ENCODE peak calls at places on chromosome 4, in seven cellular contexts. L is bronchial epithelial cell, T is RPMI7951, G is astrocyte of the spinal cord, M is CD14-positive monocyte, W is germinal center, P is AG04449. E is an unnamed sample.

GRCh38 chr4:107094332-107094731 is 58.2 kb upstream of the DKK2 start:
- DNase-seq in G (peak; percentile 47), P (no peak), W (no peak), M (no peak), L (peak; percentile 57), T (peak; percentile 60), E (no peak)

GRCh38 chr4:80173387-80173786 is 23.9 kb upstream of the PRDM8 start:
- DNase-seq in T (peak; percentile 78), P (peak; percentile 44), G (peak; percentile 81), M (no peak), W (no peak), L (peak; percentile 88), E (no peak)

GRCh38 chr4:61590881-61591280 is 390.8 kb downstream of the ADGRL3 start:
- DNase-seq in L (peak; percentile 6), G (no peak), T (no peak), M (no peak), P (no peak), W (no peak), E (no peak)

GRCh38 chr4:128823025-128823661 is 13.6 kb downstream of the JADE1 start:
- DNase-seq in W (no peak), P (peak; percentile 95), T (peak; percentile 64), M (no peak), L (peak; percentile 93), G (peak; percentile 87), E (no peak)

GRCh38 chr4:4995103-4995761 is 24.0 kb downstream of the CYTL1 start:
- DNase-seq in L (peak; percentile 37), T (peak; percentile 63), W (peak; percentile 69), P (peak; percentile 10), G (peak; percentile 53), M (peak; percentile 71), E (peak; percentile 80)

GRCh38 chr4:88786011-88786410 is 88.4 kb upstream of the NAP1L5 start:
- DNase-seq in W (no peak), L (no peak), T (no peak), G (no peak), P (no peak), M (no peak), E (no peak)

GRCh38 chr4:130359537-130359936 is 1263.6 kb downstream of the C4orf33 start:
- DNase-seq in M (no peak), L (peak; percentile 13), P (no peak), G (peak; percentile 45), W (no peak), T (peak; percentile 1), E (no peak)

GRCh38 chr4:167767281-167767680 is 325.1 kb upstream of the ANXA10 start:
- DNase-seq in L (no peak), P (no peak), T (no peak), W (no peak), G (no peak), M (no peak), E (no peak)

E was measured in left cardiac atrium.